ENCODE peak calls at places on chromosomes 5 and 9, in four cellular contexts. D is cardiac fibroblast, R is tibial artery, Q is Calu3. J is an unnamed sample.

GRCh38 chr5:65986796-65987195 is 60.4 kb downstream of the ERBIN start:
- DNase-seq in R (no peak), D (no peak), Q (no peak), J (no peak)

GRCh38 chr5:37940931-37941623 is 101.2 kb upstream of the GDNF start:
- DNase-seq in R (no peak), Q (no peak), D (no peak), J (no peak)

GRCh38 chr5:52356311-52356918 is 431.3 kb upstream of the ITGA1 start:
- DNase-seq in Q (no peak), D (peak), R (no peak), J (no peak)

GRCh38 chr5:61327761-61328753 is 4.0 kb upstream of the ZSWIM6 start:
- DNase-seq in D (peak), Q (no peak), R (no peak), J (no peak)

GRCh38 chr5:128227984-128228383 is 144.4 kb downstream of the SLC12A2 start:
- DNase-seq in Q (no peak), D (peak), R (no peak), J (no peak)

GRCh38 chr9:100269656-100270055 is 83.1 kb downstream of the TEX10 start:
- DNase-seq in D (no peak), R (no peak), Q (no peak), J (no peak)

GRCh38 chr5:173891367-173891766 is 3.2 kb downstream of the CPEB4 start:
- DNase-seq in Q (no peak), R (no peak), D (no peak), J (no peak)

GRCh38 chr5:81852277-81853004 is 101.5 kb upstream of the SSBP2 start:
- DNase-seq in R (peak), Q (no peak), D (no peak), J (peak)

GRCh38 chr5:73266925-73267775 is 94.2 kb downstream of the TMEM174 start:
- DNase-seq in R (no peak), Q (no peak), D (no peak), J (no peak)

DNA sequence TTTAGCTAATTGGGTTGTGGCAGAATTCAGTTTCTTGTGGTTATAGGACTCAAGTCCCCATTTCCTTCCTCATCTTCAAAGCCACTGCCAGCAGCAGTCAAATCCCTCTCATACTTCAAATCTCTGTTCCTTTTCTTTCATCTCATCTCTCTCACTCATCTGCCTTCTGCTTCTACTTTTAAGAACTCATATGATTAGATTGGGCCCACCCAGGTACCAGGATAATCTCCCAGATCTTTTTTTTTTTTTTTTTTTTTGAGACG is 8.0 kb upstream of the REEP5 start:
- DNase-seq in D (no peak), Q (no peak), R (no peak), J (no peak)
- TF ChIP-seq CTCF in D (no peak), Q (no peak), R (no peak), J (no peak)

GRCh38 chr5:35920890-35921289 is 17.5 kb downstream of the CAPSL start:
- DNase-seq in D (peak), R (no peak), Q (no peak), J (peak)
- TF ChIP-seq CTCF in D (peak), R (no peak), Q (no peak), J (no peak)

GRCh38 chr9:119284118-119284517 is 85.1 kb downstream of the BRINP1 start:
- DNase-seq in R (no peak), Q (no peak), D (no peak), J (peak)
- TF ChIP-seq CTCF in R (no peak), Q (no peak), D (no peak), J (peak)

GRCh38 chr5:177490992-177491391 is 6.4 kb downstream of the PDLIM7 start:
- DNase-seq in R (no peak), D (no peak), Q (no peak), J (no peak)

GRCh38 chr5:177490311-177490991 is 7.0 kb downstream of the PDLIM7 start:
- DNase-seq in R (no peak), Q (no peak), D (no peak), J (no peak)

GRCh38 chr5:177487975-177488374 is 9.4 kb downstream of the PDLIM7 start:
- DNase-seq in D (no peak), R (no peak), Q (no peak), J (no peak)

GRCh38 chr5:177487144-177487543 is 10.3 kb downstream of the PDLIM7 start:
- DNase-seq in D (no peak), R (no peak), Q (no peak), J (no peak)

GRCh38 chr5:177489119-177489716 is 8.2 kb downstream of the PDLIM7 start:
- DNase-seq in D (no peak), Q (no peak), R (no peak), J (no peak)
- TF ChIP-seq CTCF in D (no peak), Q (no peak), R (no peak), J (no peak)

DNA sequence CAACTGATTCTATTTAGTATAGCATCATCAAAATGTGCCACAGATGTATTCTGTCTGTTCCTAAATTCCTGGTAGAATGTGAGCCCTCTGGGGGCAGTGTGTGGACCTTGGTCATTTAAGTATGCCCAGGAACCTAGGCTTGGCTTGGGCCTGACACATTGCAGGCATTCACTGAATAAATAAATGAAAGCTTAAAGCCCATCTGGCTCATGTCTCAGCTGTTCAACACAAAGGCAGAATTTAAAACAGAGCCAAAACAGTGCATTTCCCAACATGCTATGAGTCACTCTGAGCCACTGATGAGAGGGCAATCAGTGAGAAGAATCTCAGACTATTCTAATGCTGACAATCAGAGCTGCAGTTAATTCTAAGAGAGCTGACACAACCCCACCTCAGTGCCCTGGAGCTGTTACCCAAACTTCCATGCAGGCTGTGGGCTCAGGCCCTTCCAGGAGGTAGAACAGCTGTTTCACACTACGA is 8.1 kb downstream of the FAM193B start:
- DNase-seq in R (peak), Q (peak), D (peak), J (no peak)
- TF ChIP-seq CTCF in R (no peak), Q (no peak), D (no peak), J (no peak)